ENCODE peak calls at places on chromosome 10, in nine cellular contexts. U is NCI-H446 treated with DMSO at 0.1 percent for 48 hours; P is stimulated activated CD4-positive, alpha-beta T cell treated with anti-CD3 and anti-CD28 coated beads, Interleukin-1b, Interleukin-23, amount 100 ng/mL, for 1 hour; A is NCI-H510A treated with DMSO at 0.1 percent for 48 hours; R is NCI-H1694; D is AG04450; C is heart left ventricle; B is GM04504; G is stomach. X is an unnamed sample.

GRCh38 chr10:79149662-79150443 is 81.1 kb downstream of the ZMIZ1 start:
- DNase-seq in P (no peak), G (peak; percentile 63), R (no peak), B (peak; percentile 88), C (peak; percentile 89), U (no peak), A (peak; percentile 67), D (no peak), X (no peak)

GRCh38 chr10:132478341-132479023 is 59.1 kb upstream of the INPP5A start:
- DNase-seq in B (no peak), C (no peak), R (no peak), A (no peak), U (no peak), P (no peak), G (no peak), D (no peak), X (no peak)

GRCh38 chr10:101558671-101559595 is 29.1 kb downstream of the POLL start:
- DNase-seq in D (no peak), C (peak; percentile 1), G (no peak), B (no peak), U (no peak), P (no peak), R (no peak), A (no peak), X (no peak)

GRCh38 chr10:103491729-103492364 is 1.7 kb upstream of the NEURL1 start:
- DNase-seq in A (peak; percentile 90), C (peak; percentile 22), G (no peak), R (no peak), P (no peak), U (no peak), B (peak; percentile 92), D (peak; percentile 92), X (peak; percentile 83)

GRCh38 chr10:12337973-12338372 is 11.4 kb upstream of the CAMK1D start:
- DNase-seq in B (no peak), G (no peak), P (no peak), A (no peak), C (no peak), R (no peak), D (peak; percentile 30), U (no peak), X (no peak)

GRCh38 chr10:28137907-28138880 is 139.3 kb upstream of the ODAD2 start:
- DNase-seq in R (no peak), P (no peak), B (peak; percentile 86), D (no peak), C (no peak), U (no peak), G (no peak), A (no peak), X (peak; percentile 22)

GRCh38 chr10:117007080-117007479 is 2.1 kb upstream of the SHTN1 start:
- DNase-seq in C (no peak), A (no peak), B (peak; percentile 55), R (no peak), U (no peak), P (no peak), G (no peak), D (no peak), X (no peak)

GRCh38 chr10:62811159-62811875 is 4.8 kb downstream of the EGR2 start:
- DNase-seq in C (no peak), R (no peak), P (no peak), G (no peak), A (no peak), B (no peak), D (no peak), U (no peak), X (no peak)

GRCh38 chr10:79449181-79450146 is 4.0 kb upstream of the ZCCHC24 start:
- DNase-seq in A (peak; percentile 41), P (no peak), D (no peak), C (no peak), B (no peak), R (no peak), U (no peak), G (peak; percentile 39), X (no peak)

GRCh38 chr10:43048301-43049051 is 28.4 kb upstream of the RET start:
- DNase-seq in B (peak; percentile 8), G (no peak), U (no peak), C (peak; percentile 0), D (no peak), R (no peak), A (no peak), P (no peak), X (no peak)

GRCh38 chr10:28991738-28992270 is 297.1 kb upstream of the LYZL1 start:
- DNase-seq in A (peak; percentile 47), B (no peak), U (no peak), P (peak; percentile 19), R (no peak), G (peak; percentile 42), C (peak; percentile 20), D (no peak), X (no peak)

GRCh38 chr10:83522881-83523386 is 616.4 kb upstream of the GHITM start:
- DNase-seq in A (no peak), D (no peak), B (peak; percentile 86), G (no peak), R (no peak), C (peak; percentile 29), U (peak; percentile 20), P (no peak), X (peak; percentile 59)

GRCh38 chr10:13490503-13490902 is 38.3 kb downstream of the BEND7 start:
- DNase-seq in A (no peak), G (no peak), R (no peak), C (no peak), U (no peak), P (no peak), D (no peak), B (no peak), X (no peak)

GRCh38 chr10:123402656-123403055 is 248.5 kb downstream of the BUB3 start:
- DNase-seq in B (no peak), P (no peak), R (no peak), C (no peak), D (no peak), G (no peak), A (no peak), U (no peak), X (no peak)

GRCh38 chr10:124647421-124648130 is 96.6 kb downstream of the FAM53B start:
- DNase-seq in C (peak; percentile 76), P (no peak), G (peak; percentile 65), B (peak; percentile 13), R (no peak), A (peak; percentile 35), D (no peak), U (no peak), X (no peak)

GRCh38 chr10:18607979-18608378 is 43.4 kb downstream of the NSUN6 start:
- DNase-seq in U (no peak), C (no peak), D (no peak), G (no peak), P (no peak), R (no peak), B (no peak), A (no peak), X (no peak)

GRCh38 chr10:76543655-76544054 is 1094.0 kb downstream of the KCNMA1 start:
- DNase-seq in B (no peak), A (no peak), D (no peak), U (no peak), P (no peak), C (no peak), R (no peak), G (no peak), X (no peak)

GRCh38 chr10:43846187-43846680 is 197.6 kb upstream of the ZNF32 start:
- DNase-seq in G (no peak), P (peak; percentile 5), U (no peak), A (no peak), B (no peak), R (no peak), D (no peak), C (peak; percentile 62), X (no peak)

GRCh38 chr10:93313798-93314197 is 168.3 kb downstream of the MYOF start:
- DNase-seq in D (no peak), B (no peak), P (no peak), G (no peak), A (no peak), U (no peak), C (no peak), R (no peak), X (no peak)

GRCh38 chr10:103007017-103007416 is 88.9 kb downstream of the CNNM2 start:
- DNase-seq in R (no peak), U (no peak), A (no peak), B (no peak), C (no peak), P (no peak), D (no peak), G (no peak), X (no peak)

GRCh38 chr10:131726460-131726861 is 174.3 kb upstream of the PPP2R2D start:
- DNase-seq in R (no peak), G (peak; percentile 43), P (no peak), U (no peak), A (peak; percentile 78), B (no peak), C (peak; percentile 44), D (no peak), X (no peak)

GRCh38 chr10:8230887-8231286 is 176.4 kb downstream of the GATA3 start:
- DNase-seq in B (no peak), R (no peak), A (no peak), G (no peak), D (no peak), C (no peak), P (no peak), U (no peak), X (no peak)

GRCh38 chr10:115026041-115026779 is 67.0 kb upstream of the ATRNL1 start:
- DNase-seq in C (no peak), P (no peak), A (no peak), D (no peak), B (no peak), U (no peak), R (no peak), G (no peak), X (no peak)

GRCh38 chr10:50883624-50884023 is 1.8 kb downstream of the A1CF start:
- DNase-seq in D (no peak), G (no peak), R (no peak), A (no peak), B (no peak), U (no peak), C (no peak), P (no peak), X (no peak)

GRCh38 chr10:132483394-132483793 is 54.2 kb upstream of the INPP5A start:
- DNase-seq in U (no peak), R (no peak), P (no peak), A (no peak), G (no peak), C (no peak), B (no peak), D (no peak), X (no peak)

GRCh38 chr10:134205-134742 is 981 bp upstream of the ZMYND11 start:
- DNase-seq in U (no peak), A (peak; percentile 22), P (no peak), C (no peak), B (no peak), G (no peak), R (no peak), D (no peak), X (no peak)

GRCh38 chr10:43074827-43075611 is 1.9 kb upstream of the RET start:
- DNase-seq in G (no peak), P (no peak), B (no peak), C (no peak), R (no peak), U (no peak), D (no peak), A (no peak), X (no peak)

GRCh38 chr10:71835671-71836593 is 15.1 kb downstream of the PSAP start:
- DNase-seq in A (no peak), G (peak; percentile 81), R (peak; percentile 90), B (peak; percentile 98), U (peak; percentile 93), C (peak; percentile 66), D (no peak), P (no peak), X (no peak)

GRCh38 chr10:119315128-119316001 is 108.0 kb downstream of the GRK5 start:
- DNase-seq in P (peak; percentile 39), G (no peak), R (no peak), U (no peak), D (peak; percentile 74), A (peak; percentile 63), C (no peak), B (peak; percentile 84), X (peak; percentile 88)

GRCh38 chr10:125989791-125990190 is 93.4 kb downstream of the FANK1 start:
- DNase-seq in U (no peak), B (no peak), C (no peak), P (no peak), R (no peak), G (no peak), A (no peak), D (no peak), X (no peak)

GRCh38 chr10:44386546-44387052 is 1.7 kb upstream of the CXCL12 start:
- DNase-seq in A (peak; percentile 4), R (peak; percentile 25), G (peak; percentile 60), P (peak; percentile 10), C (peak; percentile 75), D (no peak), U (no peak), B (peak; percentile 52), X (no peak)

X was measured in non-pigmented ciliary epithelial cell.